ENCODE peak calls at places on chromosomes 4 and X, in six cellular contexts. L, U, F, C, R and A are unnamed samples. For H3K27me3, the result is how much of the 10 kb centered on the place peaks cover.

GRCh38 chrX:123348468-123348867 is 164.4 kb downstream of the GRIA3 start:
- DNase-seq in L (no peak), U (no peak), F (no peak), C (no peak), R (no peak), A (no peak)

GRCh38 chr4:24850669-24851068 is 55.3 kb downstream of the SOD3 start:
- DNase-seq in L (no peak), U (no peak), F (peak), C (peak), R (no peak), A (no peak)

GRCh38 chr4:8586671-8587468 is 5.7 kb upstream of the CPZ start:
- DNase-seq in L (no peak), U (peak), F (no peak), C (no peak), R (peak), A (no peak)

GRCh38 chrX:10902001-10902400 is 209.1 kb upstream of the HCCS start:
- DNase-seq in L (no peak), U (no peak), F (peak), C (peak), R (no peak), A (no peak)

GRCh38 chr4:141543176-141543575 is 93.2 kb upstream of the IL15 start:
- DNase-seq in L (no peak), U (no peak), F (no peak), C (no peak), R (no peak), A (no peak)

GRCh38 chr4:53991821-53992220 is 72.6 kb downstream of the CHIC2 start:
- DNase-seq in L (no peak), U (no peak), F (no peak), C (no peak), R (no peak), A (no peak)

GRCh38 chr4:3255611-3256186 is 6.7 kb downstream of the MSANTD1 start:
- DNase-seq in L (peak), U (peak), F (no peak), C (no peak), R (no peak), A (no peak)

GRCh38 chrX:110021180-110022022 is 18.5 kb downstream of the TMEM164 start:
- DNase-seq in L (peak), U (no peak), F (peak), C (peak), R (peak), A (no peak)

GRCh38 chr4:39466747-39467146 is 7.9 kb downstream of the LIAS start:
- DNase-seq in L (no peak), U (no peak), F (peak), C (peak), R (no peak), A (no peak)

GRCh38 chr4:52869196-52869595 is 7.1 kb downstream of the RASL11B start:
- DNase-seq in L (peak), U (peak), F (peak), C (peak), R (peak), A (no peak)

GRCh38 chrX:103274284-103274683 is 2.3 kb downstream of the TCEAL5 start:
- DNase-seq in L (no peak), U (no peak), F (no peak), C (no peak), R (no peak), A (no peak)

GRCh38 chr4:152476796-152477195 is 59.1 kb downstream of the FBXW7 start:
- DNase-seq in L (no peak), U (no peak), F (no peak), C (no peak), R (no peak), A (no peak)

GRCh38 chr4:108762559-108763225 is at the start of gene ETNPPL:
- DNase-seq in L (peak), U (peak), F (peak), C (no peak), R (no peak), A (no peak)

GRCh38 chr4:5186584-5187170 is 135.4 kb downstream of the STK32B start:
- DNase-seq in L (no peak), U (no peak), F (no peak), C (no peak), R (no peak), A (no peak)

GRCh38 chr4:82450966-82451755 is 20.8 kb downstream of the ENOPH1 start:
- DNase-seq in L (no peak), U (no peak), F (no peak), C (no peak), R (no peak), A (no peak)

GRCh38 chr4:7719354-7720174 is 220.1 kb downstream of the AFAP1 start:
- DNase-seq in L (peak), U (peak), F (peak), C (no peak), R (peak), A (peak)

GRCh38 chr4:132694775-132695174 is 454.3 kb upstream of the PCDH10 start:
- DNase-seq in L (no peak), U (no peak), F (no peak), C (no peak), R (no peak), A (no peak)

GRCh38 chrX:17298564-17298963 is 76.4 kb upstream of the NHS start:
- DNase-seq in L (no peak), U (no peak), F (no peak), C (no peak), R (no peak), A (no peak)

GRCh38 chrX:47587906-47588735 is 5.9 kb downstream of the TIMP1 start:
- DNase-seq in L (no peak), U (no peak), F (no peak), C (no peak), R (peak), A (no peak)

GRCh38 chr4:77473509-77473908 is 132.1 kb upstream of the CXCL13 start:
- DNase-seq in L (no peak), U (no peak), F (peak), C (peak), R (no peak), A (no peak)

GRCh38 chrX:23901065-23901464 is 6.7 kb downstream of the APOO start:
- DNase-seq in L (no peak), U (no peak), F (peak), C (peak), R (no peak), A (no peak)

GRCh38 chrX:10505726-10506125 is 114.7 kb downstream of the MID1 start:
- DNase-seq in L (no peak), U (no peak), F (no peak), C (no peak), R (no peak), A (no peak)

GRCh38 chrX:154593201-154593600 is 8.3 kb downstream of the CTAG1A start:
- DNase-seq in L (no peak), U (no peak), F (no peak), C (no peak), R (no peak), A (no peak)

GRCh38 chr4:40721730-40722171 is 28.0 kb upstream of the NSUN7 start:
- DNase-seq in L (no peak), U (no peak), F (no peak), C (peak), R (no peak), A (no peak)

GRCh38 chrX:426881-427280 is 40.2 kb upstream of the PPP2R3B start:
- DNase-seq in L (no peak), U (no peak), F (no peak), C (no peak), R (no peak), A (no peak)

GRCh38 chr4:150217804-150218203 is 139.6 kb downstream of the DCLK2 start:
- DNase-seq in L (no peak), U (no peak), F (no peak), C (no peak), R (no peak), A (no peak)

GRCh38 chrX:47562615-47563243 is 1.7 kb downstream of the ARAF start:
- DNase-seq in L (no peak), U (no peak), F (no peak), C (no peak), R (no peak), A (no peak)

GRCh38 chr4:142512161-142512560 is 333.9 kb downstream of the INPP4B start:
- DNase-seq in L (no peak), U (no peak), F (peak), C (peak), R (no peak), A (no peak)

GRCh38 chr4:127660486-127660885 is 27.7 kb downstream of the INTU start:
- DNase-seq in L (no peak), U (no peak), F (no peak), C (no peak), R (no peak), A (no peak)

GRCh38 chrX:97039363-97040029 is 155.8 kb downstream of the RPA4 start:
- DNase-seq in L (peak), U (no peak), F (peak), C (peak), R (peak), A (no peak)

GRCh38 chr4:185902654-185903053 is 90.7 kb upstream of the SORBS2 start:
- DNase-seq in L (no peak), U (no peak), F (peak), C (peak), R (no peak), A (no peak)

GRCh38 chr4:156190606-156191005 is 236.9 kb upstream of the CTSO start:
- DNase-seq in L (no peak), U (no peak), F (peak), C (peak), R (no peak), A (no peak)

GRCh38 chrX:57607295-57608187 is 15.7 kb downstream of the ZXDB start:
- DNase-seq in L (no peak), U (no peak), F (no peak), C (no peak), R (no peak), A (no peak)

GRCh38 chr4:187602339-187603092 is 393.1 kb upstream of the ZFP42 start:
- DNase-seq in L (no peak), U (no peak), F (peak), C (peak), R (no peak), A (no peak)

GRCh38 chr4:7663075-7663541 is 228.4 kb upstream of the PSAPL1 start:
- DNase-seq in L (no peak), U (no peak), F (no peak), C (no peak), R (no peak), A (no peak)

DNA sequence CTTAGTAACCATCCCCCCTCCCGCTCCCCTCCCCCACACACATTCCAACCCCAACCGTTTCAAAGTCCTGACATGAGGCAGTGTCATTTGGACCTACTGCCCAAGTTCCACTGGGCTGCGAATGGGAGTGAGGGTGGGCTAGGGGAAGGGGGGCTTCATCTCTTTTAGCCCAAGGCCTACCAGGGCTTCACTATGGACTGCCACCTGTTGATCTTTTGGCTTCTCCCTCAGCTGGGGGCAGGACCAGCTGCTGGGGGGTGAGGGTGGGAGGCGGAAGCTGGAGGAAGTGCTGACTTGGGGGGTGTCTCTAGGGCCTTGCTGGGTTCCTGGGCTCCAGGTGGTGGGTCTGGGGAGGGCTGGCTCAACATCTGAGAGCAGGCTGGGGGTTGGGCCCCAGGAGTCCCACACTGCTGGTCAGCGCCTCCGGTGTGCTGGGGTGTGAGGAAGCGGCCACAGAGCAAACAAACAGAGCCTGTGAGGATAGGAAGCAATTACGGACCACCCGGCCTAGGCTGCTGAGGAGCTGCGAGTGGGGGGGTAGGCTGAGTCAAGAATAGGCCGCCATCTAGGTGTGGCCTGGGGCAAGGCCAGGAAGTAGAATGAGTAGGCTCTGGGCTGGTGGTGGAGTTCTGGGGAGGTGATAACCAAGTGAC is 85.6 kb downstream of the EFNB1 start:
- DNase-seq in L (no peak), U (no peak), F (no peak), C (no peak), R (no peak), A (no peak)
- TF ChIP-seq CTCF in L (no peak), U (no peak), F (no peak), C (no peak), R (no peak), A (no peak)

GRCh38 chr4:96895826-96896225 is 1055.9 kb downstream of the PDHA2 start:
- DNase-seq in L (no peak), U (no peak), F (no peak), C (no peak), R (no peak), A (no peak)
- H3K27me3 ChIP-seq in L (under half), U (under half), F (under half), C (under half), R (under half), A (under half)

GRCh38 chr4:94534401-94535312 is 82.9 kb downstream of the PDLIM5 start:
- DNase-seq in L (no peak), U (no peak), F (no peak), C (no peak), R (no peak), A (no peak)
- H3K27ac ChIP-seq in L (peak), U (no peak), F (no peak), C (no peak), R (no peak), A (no peak)

GRCh38 chr4:995311-996026 is 2.3 kb upstream of the SLC26A1 start:
- DNase-seq in L (no peak), U (no peak), F (no peak), C (no peak), R (no peak), A (no peak)
- TF ChIP-seq CTCF in L (no peak), U (no peak), F (no peak), C (peak), R (no peak), A (no peak)

GRCh38 chrX:39911278-39911897 is 186.4 kb downstream of the BCOR start:
- DNase-seq in L (no peak), U (no peak), F (no peak), C (no peak), R (no peak), A (no peak)
- H3K27me3 ChIP-seq in L (under half), U (under half), F (under half), C (under half), R (under half), A (under half)

DNA sequence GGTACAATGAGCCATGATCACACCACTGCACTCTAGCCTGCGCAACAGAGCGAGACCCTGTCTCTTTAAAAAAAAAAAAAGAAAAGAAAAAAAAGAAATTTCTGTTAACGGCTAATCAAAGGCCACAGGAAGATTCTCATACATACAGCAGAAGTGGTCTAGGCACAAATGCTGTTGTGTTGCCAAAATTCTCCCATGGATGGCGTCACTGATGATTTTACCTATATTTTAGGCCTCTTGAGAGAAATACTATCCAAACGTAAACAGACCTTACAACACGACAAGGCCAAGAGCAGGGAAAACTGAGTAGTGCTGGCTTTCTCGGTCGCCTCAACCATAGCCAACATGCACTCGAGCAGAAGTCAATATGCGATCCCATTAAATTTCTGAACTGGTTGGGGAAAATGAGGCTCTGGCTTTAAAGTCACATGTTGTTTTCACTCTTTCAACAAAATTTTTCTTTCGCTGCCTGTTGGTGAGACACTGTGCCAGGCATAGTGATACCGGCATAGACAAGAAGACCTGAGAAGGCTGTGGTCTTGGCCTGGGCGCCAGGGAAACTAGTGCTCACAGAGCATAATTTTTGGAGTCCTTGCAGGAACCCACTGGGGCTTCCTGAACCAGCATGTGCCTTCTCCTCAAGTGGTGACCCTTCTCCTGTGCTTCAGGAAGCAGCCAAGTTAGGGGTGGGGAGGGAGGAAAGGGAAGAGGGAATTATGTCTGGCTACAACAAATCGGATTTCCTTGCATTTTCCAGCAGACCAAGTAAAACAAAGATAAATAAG is 20.6 kb downstream of the SH3KBP1 start:
- DNase-seq in L (no peak), U (no peak), F (no peak), C (no peak), R (no peak), A (no peak)
- H3K27ac ChIP-seq in L (peak), U (no peak), F (no peak), C (peak), R (no peak), A (peak)

DNA sequence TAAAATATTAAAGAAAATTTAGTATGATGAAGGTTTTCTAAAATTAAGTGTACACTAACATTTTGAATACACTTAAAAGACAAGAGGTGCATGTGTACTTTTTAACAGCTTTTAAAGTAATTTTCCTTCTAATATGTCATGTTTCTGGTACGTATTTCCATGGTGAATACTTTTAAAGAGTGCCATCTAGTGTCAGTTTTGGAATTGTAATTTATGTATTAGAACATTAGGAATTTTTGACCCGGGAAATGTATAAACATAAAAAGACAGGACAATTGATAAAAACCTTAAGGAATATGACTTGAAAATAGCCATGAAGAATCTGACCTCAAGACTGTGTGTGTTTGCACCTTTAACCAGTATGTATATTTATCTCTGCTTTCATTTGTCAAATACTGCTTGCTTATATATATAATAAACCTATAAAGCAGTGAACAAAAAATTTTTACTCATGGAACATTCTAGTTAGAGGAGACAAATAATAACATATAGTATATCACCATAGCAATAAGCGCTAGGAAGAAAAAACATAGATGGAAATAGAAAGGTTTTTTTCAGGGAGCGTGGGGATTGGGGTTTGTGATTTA is 7.2 kb downstream of the GSTCD start:
- DNase-seq in L (no peak), U (no peak), F (peak), C (peak), R (no peak), A (no peak)
- TF ChIP-seq CTCF in L (peak), U (peak), F (no peak), C (peak), R (no peak), A (peak)

DNA sequence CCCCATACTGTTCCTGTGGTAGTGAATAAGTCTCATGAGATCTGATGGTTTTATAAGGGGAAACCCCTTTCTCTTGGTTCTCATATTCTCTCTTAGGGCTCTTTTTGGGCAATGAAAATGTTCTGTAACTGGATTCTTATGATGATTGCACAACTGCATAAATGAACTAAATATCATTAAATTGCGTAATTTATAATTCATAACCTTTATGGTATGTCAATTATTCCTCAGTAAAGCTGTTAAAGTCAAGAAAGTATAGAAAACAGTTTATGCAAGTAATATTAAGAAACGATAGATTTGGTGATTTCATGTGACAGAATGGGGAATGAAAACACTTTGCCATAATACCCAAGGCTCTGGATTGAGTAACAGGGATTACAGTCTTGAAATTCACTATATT is 33.5 kb upstream of the SPANXD start:
- DNase-seq in L (no peak), U (no peak), F (peak), C (no peak), R (no peak), A (no peak)
- H3K27me3 ChIP-seq in L (under half), U (under half), F (under half), C (under half), R (under half), A (under half)

GRCh38 chr4:72208421-72209075 is 176.7 kb downstream of the NPFFR2 start:
- DNase-seq in L (no peak), U (no peak), F (no peak), C (no peak), R (no peak), A (no peak)
- H3K27ac ChIP-seq in L (no peak), U (no peak), F (no peak), C (no peak), R (no peak), A (no peak)